ENCODE peak calls at places on chromosome 2, in five cellular contexts. One of them, this sample, is unnamed.

GRCh38 chr2:187547353-187547979 is 6.8 kb downstream of the TFPI start:
- DNase-seq in iPS-NIHi11: no peak
- DNase-seq in GF-D8: no peak
- DNase-seq in astrocyte of the spinal cord: peak
- DNase-seq in LoVo: peak
- DNase-seq in this sample: peak

GRCh38 chr2:232306741-232307305 is 71.7 kb upstream of the ALPP start:
- DNase-seq in LoVo: no peak
- DNase-seq in GF-D8: no peak
- DNase-seq in iPS-NIHi11: no peak
- DNase-seq in astrocyte of the spinal cord: no peak
- DNase-seq in this sample: no peak

GRCh38 chr2:102615620-102616436 is 3.5 kb upstream of the SLC9A2 start:
- DNase-seq in astrocyte of the spinal cord: peak
- DNase-seq in iPS-NIHi11: peak
- DNase-seq in GF-D8: peak
- DNase-seq in LoVo: peak
- DNase-seq in this sample: peak

GRCh38 chr2:20430035-20430434 is 16.8 kb upstream of the RHOB start:
- DNase-seq in astrocyte of the spinal cord: no peak
- DNase-seq in iPS-NIHi11: no peak
- DNase-seq in GF-D8: no peak
- DNase-seq in LoVo: no peak
- DNase-seq in this sample: no peak

GRCh38 chr2:182553483-182553882 is 126.6 kb upstream of the PDE1A start:
- DNase-seq in iPS-NIHi11: no peak
- DNase-seq in GF-D8: no peak
- DNase-seq in LoVo: no peak
- DNase-seq in astrocyte of the spinal cord: no peak
- DNase-seq in this sample: no peak

GRCh38 chr2:28697602-28698149 is 54.0 kb upstream of the PPP1CB start:
- DNase-seq in astrocyte of the spinal cord: peak
- DNase-seq in iPS-NIHi11: no peak
- DNase-seq in LoVo: no peak
- DNase-seq in GF-D8: no peak
- DNase-seq in this sample: no peak

GRCh38 chr2:27622921-27623384 is 5.9 kb downstream of the CCDC121 start:
- DNase-seq in GF-D8: no peak
- DNase-seq in LoVo: peak
- DNase-seq in astrocyte of the spinal cord: peak
- DNase-seq in iPS-NIHi11: no peak
- DNase-seq in this sample: no peak

GRCh38 chr2:239203443-239204142 is 197.2 kb downstream of the HDAC4 start:
- DNase-seq in astrocyte of the spinal cord: no peak
- DNase-seq in GF-D8: no peak
- DNase-seq in LoVo: no peak
- DNase-seq in iPS-NIHi11: no peak
- DNase-seq in this sample: no peak

GRCh38 chr2:207676827-207677354 is 34.5 kb upstream of the CCNYL1 start:
- DNase-seq in LoVo: peak
- DNase-seq in astrocyte of the spinal cord: peak
- DNase-seq in iPS-NIHi11: no peak
- DNase-seq in GF-D8: no peak
- DNase-seq in this sample: no peak

GRCh38 chr2:165067958-165068612 is 112.8 kb upstream of the SLC38A11 start:
- DNase-seq in astrocyte of the spinal cord: peak
- DNase-seq in LoVo: peak
- DNase-seq in iPS-NIHi11: peak
- DNase-seq in GF-D8: no peak
- DNase-seq in this sample: no peak

GRCh38 chr2:232890896-232891601 is 21.0 kb downstream of the SNORC start:
- DNase-seq in astrocyte of the spinal cord: peak
- DNase-seq in iPS-NIHi11: peak
- DNase-seq in GF-D8: no peak
- DNase-seq in LoVo: no peak
- DNase-seq in this sample: no peak

GRCh38 chr2:96152301-96153165 is 7.3 kb upstream of the DUSP2 start:
- DNase-seq in GF-D8: no peak
- DNase-seq in iPS-NIHi11: peak
- DNase-seq in LoVo: no peak
- DNase-seq in astrocyte of the spinal cord: no peak
- DNase-seq in this sample: no peak

GRCh38 chr2:88220733-88221132 is 50.6 kb downstream of the THNSL2 start:
- DNase-seq in GF-D8: no peak
- DNase-seq in iPS-NIHi11: peak
- DNase-seq in LoVo: no peak
- DNase-seq in astrocyte of the spinal cord: no peak
- DNase-seq in this sample: no peak

This sample was measured in HL-60.